ENCODE peak calls at places on chromosomes 11 and 22, in five cellular contexts. One of them, this sample, is unnamed.

GRCh38 chr22:49325531-49326395 is 501.9 kb downstream of the BRD1 start:
- DNase-seq in IMR-90: no peak
- DNase-seq in WTC11: no peak
- DNase-seq in neural crest cell: no peak
- DNase-seq in CD4-positive, alpha-beta T cell: no peak
- DNase-seq in this sample: no peak

GRCh38 chr11:28696591-28696990 is 588.4 kb downstream of the METTL15 start:
- DNase-seq in IMR-90: peak
- DNase-seq in CD4-positive, alpha-beta T cell: no peak
- DNase-seq in neural crest cell: no peak
- DNase-seq in WTC11: no peak
- DNase-seq in this sample: no peak

GRCh38 chr11:117610901-117611300 is 186.1 kb downstream of the DSCAML1 start:
- DNase-seq in WTC11: no peak
- DNase-seq in CD4-positive, alpha-beta T cell: no peak
- DNase-seq in IMR-90: no peak
- DNase-seq in neural crest cell: no peak
- DNase-seq in this sample: peak

GRCh38 chr11:86058360-86058759 is 10.5 kb downstream of the PICALM start:
- DNase-seq in WTC11: no peak
- DNase-seq in neural crest cell: no peak
- DNase-seq in IMR-90: no peak
- DNase-seq in CD4-positive, alpha-beta T cell: no peak
- DNase-seq in this sample: no peak

GRCh38 chr11:2582958-2583604 is 116.7 kb downstream of the KCNQ1OT1 start:
- DNase-seq in neural crest cell: no peak
- DNase-seq in IMR-90: no peak
- DNase-seq in WTC11: peak
- DNase-seq in CD4-positive, alpha-beta T cell: no peak
- DNase-seq in this sample: no peak

GRCh38 chr11:96314326-96315050 is 28.5 kb downstream of the MAML2 start:
- DNase-seq in CD4-positive, alpha-beta T cell: no peak
- DNase-seq in WTC11: no peak
- DNase-seq in IMR-90: peak
- DNase-seq in neural crest cell: no peak
- DNase-seq in this sample: peak

GRCh38 chr11:64608636-64609035 is 17.6 kb downstream of the SLC22A12 start:
- DNase-seq in neural crest cell: no peak
- DNase-seq in WTC11: no peak
- DNase-seq in CD4-positive, alpha-beta T cell: no peak
- DNase-seq in IMR-90: no peak
- DNase-seq in this sample: no peak

GRCh38 chr11:47467372-47467771 is 18.4 kb upstream of the RAPSN start:
- DNase-seq in neural crest cell: no peak
- DNase-seq in WTC11: no peak
- DNase-seq in CD4-positive, alpha-beta T cell: no peak
- DNase-seq in IMR-90: no peak
- DNase-seq in this sample: no peak

GRCh38 chr22:46454910-46455269 is 82.5 kb downstream of the CELSR1 start:
- DNase-seq in CD4-positive, alpha-beta T cell: no peak
- DNase-seq in neural crest cell: no peak
- DNase-seq in IMR-90: peak
- DNase-seq in WTC11: no peak
- DNase-seq in this sample: no peak

GRCh38 chr11:44329472-44330230 is 19.7 kb upstream of the ALX4 start:
- DNase-seq in WTC11: no peak
- DNase-seq in neural crest cell: no peak
- DNase-seq in IMR-90: no peak
- DNase-seq in CD4-positive, alpha-beta T cell: no peak
- DNase-seq in this sample: no peak

GRCh38 chr11:76857776-76858461 is 2.8 kb upstream of the ACER3 start:
- DNase-seq in WTC11: no peak
- DNase-seq in CD4-positive, alpha-beta T cell: no peak
- DNase-seq in neural crest cell: no peak
- DNase-seq in IMR-90: no peak
- DNase-seq in this sample: no peak

GRCh38 chr11:10902301-10902700 is 44.4 kb upstream of the ZBED5 start:
- DNase-seq in neural crest cell: no peak
- DNase-seq in CD4-positive, alpha-beta T cell: no peak
- DNase-seq in IMR-90: no peak
- DNase-seq in WTC11: no peak
- DNase-seq in this sample: no peak

GRCh38 chr11:97445561-97445960 is 1055.7 kb downstream of the JRKL start:
- DNase-seq in CD4-positive, alpha-beta T cell: no peak
- DNase-seq in neural crest cell: no peak
- DNase-seq in WTC11: no peak
- DNase-seq in IMR-90: no peak
- DNase-seq in this sample: no peak

GRCh38 chr11:75198278-75198948 is 42.2 kb upstream of the TPBGL start:
- DNase-seq in neural crest cell: no peak
- DNase-seq in IMR-90: no peak
- DNase-seq in WTC11: no peak
- DNase-seq in CD4-positive, alpha-beta T cell: no peak
- DNase-seq in this sample: no peak

GRCh38 chr22:29150701-29151100 is 55.0 kb upstream of the EMID1 start:
- DNase-seq in neural crest cell: no peak
- DNase-seq in IMR-90: no peak
- DNase-seq in WTC11: no peak
- DNase-seq in CD4-positive, alpha-beta T cell: no peak
- DNase-seq in this sample: no peak

GRCh38 chr22:50545522-50546325 is at the start of gene KLHDC7B:
- DNase-seq in CD4-positive, alpha-beta T cell: no peak
- DNase-seq in neural crest cell: no peak
- DNase-seq in WTC11: no peak
- DNase-seq in IMR-90: peak
- DNase-seq in this sample: peak

GRCh38 chr22:31329029-31329428 is 17.1 kb downstream of the PATZ1 start:
- DNase-seq in neural crest cell: no peak
- DNase-seq in WTC11: no peak
- DNase-seq in IMR-90: peak
- DNase-seq in CD4-positive, alpha-beta T cell: no peak
- DNase-seq in this sample: peak

GRCh38 chr11:16606784-16607674 is 131.4 kb upstream of the C11orf58 start:
- DNase-seq in CD4-positive, alpha-beta T cell: no peak
- DNase-seq in WTC11: peak
- DNase-seq in IMR-90: peak
- DNase-seq in neural crest cell: peak
- DNase-seq in this sample: peak

GRCh38 chr22:19722175-19722914 is 994 bp upstream of the GP1BB start:
- DNase-seq in WTC11: peak
- DNase-seq in IMR-90: no peak
- DNase-seq in neural crest cell: no peak
- DNase-seq in CD4-positive, alpha-beta T cell: no peak
- DNase-seq in this sample: no peak

GRCh38 chr22:19723165-19723989 is at the start of gene GP1BB:
- DNase-seq in CD4-positive, alpha-beta T cell: peak
- DNase-seq in WTC11: peak
- DNase-seq in neural crest cell: no peak
- DNase-seq in IMR-90: no peak
- DNase-seq in this sample: no peak

GRCh38 chr22:19724927-19725661 is 1.8 kb downstream of the GP1BB start:
- DNase-seq in neural crest cell: no peak
- DNase-seq in CD4-positive, alpha-beta T cell: no peak
- DNase-seq in IMR-90: no peak
- DNase-seq in WTC11: no peak
- DNase-seq in this sample: no peak

GRCh38 chr22:19722915-19723164 is 499 bp upstream of the GP1BB start:
- DNase-seq in CD4-positive, alpha-beta T cell: no peak
- DNase-seq in WTC11: no peak
- DNase-seq in neural crest cell: no peak
- DNase-seq in IMR-90: no peak
- DNase-seq in this sample: no peak

GRCh38 chr22:19723990-19724827 is 870 bp downstream of the GP1BB start:
- DNase-seq in IMR-90: peak
- DNase-seq in WTC11: peak
- DNase-seq in CD4-positive, alpha-beta T cell: peak
- DNase-seq in neural crest cell: peak
- DNase-seq in this sample: no peak
- TF ChIP-seq CTCF in IMR-90: peak
- TF ChIP-seq CTCF in WTC11: peak
- TF ChIP-seq CTCF in CD4-positive, alpha-beta T cell: no peak
- TF ChIP-seq CTCF in neural crest cell: peak
- TF ChIP-seq CTCF in this sample: no peak

GRCh38 chr11:61656347-61657077 is 23.7 kb upstream of the DAGLA start:
- DNase-seq in IMR-90: no peak
- DNase-seq in WTC11: no peak
- DNase-seq in CD4-positive, alpha-beta T cell: no peak
- DNase-seq in neural crest cell: no peak
- DNase-seq in this sample: no peak

GRCh38 chr11:61657566-61657965 is 22.6 kb upstream of the DAGLA start:
- DNase-seq in WTC11: no peak
- DNase-seq in neural crest cell: no peak
- DNase-seq in CD4-positive, alpha-beta T cell: no peak
- DNase-seq in IMR-90: no peak
- DNase-seq in this sample: no peak

GRCh38 chr11:61654397-61654829 is 25.8 kb upstream of the DAGLA start:
- DNase-seq in WTC11: no peak
- DNase-seq in CD4-positive, alpha-beta T cell: no peak
- DNase-seq in neural crest cell: no peak
- DNase-seq in IMR-90: no peak
- DNase-seq in this sample: no peak

DNA sequence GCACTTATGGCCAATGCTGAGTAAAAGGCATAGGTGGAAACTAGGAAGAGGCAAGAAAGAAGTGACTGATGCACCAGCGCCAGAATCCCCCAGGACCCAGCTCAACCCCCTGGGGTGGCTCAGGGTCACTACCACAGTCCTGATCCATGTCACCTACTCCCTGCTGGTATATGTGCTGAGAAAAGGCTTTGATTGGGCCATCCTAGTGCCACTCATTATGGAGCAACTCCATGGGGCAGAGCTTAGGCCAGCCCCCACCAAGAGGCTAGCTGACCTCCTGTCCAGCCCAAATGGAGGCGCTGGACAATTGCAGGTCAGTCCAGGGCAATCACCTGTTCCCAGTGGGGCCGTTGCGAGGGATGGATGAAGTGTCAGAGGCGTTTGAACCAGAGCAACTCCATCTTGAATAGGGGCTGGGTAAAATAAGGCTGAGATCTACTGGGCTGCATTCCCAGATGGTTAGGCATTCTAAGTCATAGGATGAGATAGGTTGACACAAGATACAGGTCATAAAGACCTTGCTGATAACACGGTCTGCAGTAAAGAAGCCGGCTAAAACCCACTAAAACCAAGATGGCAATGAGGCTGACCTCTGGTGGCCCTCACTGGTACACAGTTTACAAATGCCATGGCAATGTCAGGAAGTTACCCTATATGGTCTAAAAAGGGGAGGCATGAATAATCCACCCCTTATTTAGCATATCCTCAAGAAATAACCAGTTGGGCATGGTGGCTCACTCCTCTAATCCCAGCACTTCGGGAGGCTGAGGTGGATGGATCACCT is 20.6 kb upstream of the DAGLA start:
- DNase-seq in WTC11: no peak
- DNase-seq in IMR-90: no peak
- DNase-seq in neural crest cell: no peak
- DNase-seq in CD4-positive, alpha-beta T cell: no peak
- DNase-seq in this sample: no peak
- TF ChIP-seq CTCF in WTC11: no peak
- TF ChIP-seq CTCF in IMR-90: no peak
- TF ChIP-seq CTCF in neural crest cell: no peak
- TF ChIP-seq CTCF in CD4-positive, alpha-beta T cell: no peak
- TF ChIP-seq CTCF in this sample: no peak

GRCh38 chr11:134124660-134125451 is 56.0 kb downstream of the JAM3 start:
- DNase-seq in neural crest cell: peak
- DNase-seq in IMR-90: peak
- DNase-seq in WTC11: peak
- DNase-seq in CD4-positive, alpha-beta T cell: peak
- DNase-seq in this sample: peak
- TF ChIP-seq CTCF in neural crest cell: peak
- TF ChIP-seq CTCF in IMR-90: no peak
- TF ChIP-seq CTCF in WTC11: no peak
- TF ChIP-seq CTCF in CD4-positive, alpha-beta T cell: no peak
- TF ChIP-seq CTCF in this sample: no peak

GRCh38 chr22:37259540-37260029 is 15.5 kb upstream of the RAC2 start:
- DNase-seq in neural crest cell: peak
- DNase-seq in IMR-90: peak
- DNase-seq in CD4-positive, alpha-beta T cell: no peak
- DNase-seq in WTC11: peak
- DNase-seq in this sample: peak
- TF ChIP-seq CTCF in neural crest cell: peak
- TF ChIP-seq CTCF in IMR-90: peak
- TF ChIP-seq CTCF in CD4-positive, alpha-beta T cell: peak
- TF ChIP-seq CTCF in WTC11: no peak
- TF ChIP-seq CTCF in this sample: peak

DNA sequence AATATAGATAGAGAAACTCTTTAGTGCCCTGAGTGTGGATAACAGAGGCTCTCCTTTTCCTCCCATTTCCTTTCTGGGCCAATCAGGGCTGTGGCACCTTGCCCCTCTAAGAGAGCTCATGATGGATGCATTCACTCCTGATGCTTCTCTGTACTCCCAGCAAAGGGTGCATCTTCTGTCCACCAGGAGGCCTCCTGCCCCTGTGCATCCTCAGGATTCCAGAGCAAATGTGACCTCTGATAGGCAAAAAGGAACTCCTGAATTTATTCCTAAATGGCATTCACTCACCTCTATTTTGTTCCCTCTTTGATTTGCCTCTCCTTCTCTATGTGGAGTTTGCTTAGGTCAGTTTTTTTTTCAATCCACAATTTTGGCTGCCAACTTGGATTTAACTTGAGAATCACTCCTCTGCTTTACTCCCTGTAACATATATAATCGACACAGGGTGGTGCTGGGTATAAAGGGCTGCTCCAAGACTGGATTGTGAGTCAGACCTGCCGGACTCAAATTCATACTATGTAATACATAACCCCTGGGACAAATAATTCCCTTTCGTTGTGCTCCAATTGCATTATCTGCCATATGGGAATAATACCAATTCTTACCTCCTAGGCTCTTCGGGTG is 1.1 kb upstream of the MRGPRX4 start:
- DNase-seq in CD4-positive, alpha-beta T cell: no peak
- DNase-seq in IMR-90: no peak
- DNase-seq in WTC11: peak
- DNase-seq in neural crest cell: peak
- DNase-seq in this sample: peak
- TF ChIP-seq CTCF in CD4-positive, alpha-beta T cell: no peak
- TF ChIP-seq CTCF in IMR-90: peak
- TF ChIP-seq CTCF in WTC11: peak
- TF ChIP-seq CTCF in neural crest cell: peak
- TF ChIP-seq CTCF in this sample: peak

GRCh38 chr11:91730071-91730470 is 494.5 kb upstream of the FAT3 start:
- DNase-seq in IMR-90: no peak
- DNase-seq in WTC11: peak
- DNase-seq in CD4-positive, alpha-beta T cell: no peak
- DNase-seq in neural crest cell: no peak
- DNase-seq in this sample: no peak

GRCh38 chr11:91731051-91731450 is 493.6 kb upstream of the FAT3 start:
- DNase-seq in neural crest cell: no peak
- DNase-seq in IMR-90: no peak
- DNase-seq in WTC11: no peak
- DNase-seq in CD4-positive, alpha-beta T cell: no peak
- DNase-seq in this sample: no peak

GRCh38 chr11:91730620-91731019 is 494.0 kb upstream of the FAT3 start:
- DNase-seq in neural crest cell: no peak
- DNase-seq in IMR-90: no peak
- DNase-seq in CD4-positive, alpha-beta T cell: no peak
- DNase-seq in WTC11: no peak
- DNase-seq in this sample: no peak
- TF ChIP-seq CTCF in neural crest cell: no peak
- TF ChIP-seq CTCF in IMR-90: no peak
- TF ChIP-seq CTCF in CD4-positive, alpha-beta T cell: no peak
- TF ChIP-seq CTCF in WTC11: no peak
- TF ChIP-seq CTCF in this sample: no peak